ENCODE peak calls at places on chromosomes 3 and 15, in four cellular contexts. G, L, F and S are unnamed samples.

GRCh38 chr15:63605816-63606215 is 8.6 kb downstream of the FBXL22 start:
- DNase-seq in G (no peak), L (no peak), F (no peak), S (no peak)

GRCh38 chr3:38782148-38782547 is 33.9 kb downstream of the SCN10A start:
- DNase-seq in G (no peak), L (no peak), F (no peak), S (no peak)

GRCh38 chr15:77440378-77440999 is 19.8 kb downstream of the HMG20A start:
- DNase-seq in G (no peak), L (no peak), F (peak), S (no peak)

GRCh38 chr3:191030491-191030890 is 168.0 kb upstream of the GMNC start:
- DNase-seq in G (no peak), L (no peak), F (no peak), S (no peak)

GRCh38 chr3:169923189-169923588 is 11.8 kb downstream of the SAMD7 start:
- DNase-seq in G (peak), L (no peak), F (no peak), S (no peak)

GRCh38 chr3:185931777-185932176 is 6.0 kb downstream of the TRA2B start:
- DNase-seq in G (no peak), L (no peak), F (no peak), S (no peak)

GRCh38 chr3:38608086-38608775 is 41.3 kb downstream of the SCN5A start:
- DNase-seq in G (peak), L (no peak), F (no peak), S (no peak)

GRCh38 chr3:46668591-46668990 is 24.9 kb downstream of the ALS2CL start:
- DNase-seq in G (no peak), L (no peak), F (no peak), S (no peak)

GRCh38 chr15:63476229-63476632 is 28.2 kb upstream of the USP3 start:
- DNase-seq in G (no peak), L (no peak), F (peak), S (no peak)

GRCh38 chr3:30258426-30259392 is 347.7 kb upstream of the TGFBR2 start:
- DNase-seq in G (no peak), L (no peak), F (peak), S (no peak)

GRCh38 chr3:54240-54639 is 142.3 kb upstream of the CHL1 start:
- DNase-seq in G (no peak), L (no peak), F (no peak), S (no peak)

GRCh38 chr3:59334585-59334984 is 284.8 kb upstream of the CFAP20DC start:
- DNase-seq in G (no peak), L (no peak), F (no peak), S (no peak)

GRCh38 chr3:115217678-115218451 is 70.8 kb upstream of the ZBTB20 start:
- DNase-seq in G (no peak), L (peak), F (peak), S (peak)

GRCh38 chr3:18335202-18335601 is 89.9 kb downstream of the SATB1 start:
- DNase-seq in G (no peak), L (no peak), F (no peak), S (no peak)

GRCh38 chr3:139935866-139936817 is 1.2 kb downstream of the CLSTN2 start:
- DNase-seq in G (peak), L (peak), F (peak), S (peak)

GRCh38 chr3:108051005-108051404 is 39.8 kb downstream of the CD47 start:
- DNase-seq in G (no peak), L (no peak), F (no peak), S (no peak)

GRCh38 chr15:31327674-31328424 is 1.2 kb downstream of the KLF13 start:
- DNase-seq in G (peak), L (peak), F (peak), S (peak)

GRCh38 chr3:67662733-67663132 is 8.3 kb upstream of the SUCLG2 start:
- DNase-seq in G (no peak), L (no peak), F (no peak), S (no peak)

GRCh38 chr3:124878561-124879394 is 8.4 kb downstream of the ITGB5 start:
- DNase-seq in G (no peak), L (no peak), F (peak), S (no peak)

GRCh38 chr3:74348421-74348820 is 266.0 kb downstream of the CNTN3 start:
- DNase-seq in G (no peak), L (no peak), F (no peak), S (no peak)

GRCh38 chr3:74338998-74339397 is 275.5 kb downstream of the CNTN3 start:
- DNase-seq in G (no peak), L (no peak), F (no peak), S (no peak)

GRCh38 chr3:74344865-74345264 is 269.6 kb downstream of the CNTN3 start:
- DNase-seq in G (no peak), L (no peak), F (no peak), S (no peak)

GRCh38 chr3:74347563-74348268 is 266.7 kb downstream of the CNTN3 start:
- DNase-seq in G (no peak), L (no peak), F (no peak), S (no peak)

DNA sequence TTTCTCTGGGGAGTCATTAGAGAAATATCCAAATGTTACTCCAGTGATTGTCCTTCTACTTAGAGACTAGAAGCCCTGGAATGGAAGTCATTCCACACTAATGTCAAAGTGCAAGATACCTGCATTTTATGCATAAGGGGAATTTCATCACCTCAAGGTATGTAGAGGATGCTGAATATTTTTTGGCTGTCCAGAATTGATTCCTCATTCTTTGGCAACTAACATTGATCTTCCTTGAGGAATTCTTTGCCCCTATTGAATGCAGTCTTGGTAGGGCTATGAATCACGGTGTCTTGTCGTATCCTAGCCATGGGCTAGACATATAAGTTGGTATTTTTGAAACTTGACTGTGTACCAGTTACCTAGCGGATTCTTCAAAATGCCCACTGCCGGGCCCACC is 271.1 kb downstream of the CNTN3 start:
- DNase-seq in G (no peak), L (no peak), F (no peak), S (no peak)
- TF ChIP-seq CTCF in G (no peak), L (no peak), F (no peak), S (no peak)

DNA sequence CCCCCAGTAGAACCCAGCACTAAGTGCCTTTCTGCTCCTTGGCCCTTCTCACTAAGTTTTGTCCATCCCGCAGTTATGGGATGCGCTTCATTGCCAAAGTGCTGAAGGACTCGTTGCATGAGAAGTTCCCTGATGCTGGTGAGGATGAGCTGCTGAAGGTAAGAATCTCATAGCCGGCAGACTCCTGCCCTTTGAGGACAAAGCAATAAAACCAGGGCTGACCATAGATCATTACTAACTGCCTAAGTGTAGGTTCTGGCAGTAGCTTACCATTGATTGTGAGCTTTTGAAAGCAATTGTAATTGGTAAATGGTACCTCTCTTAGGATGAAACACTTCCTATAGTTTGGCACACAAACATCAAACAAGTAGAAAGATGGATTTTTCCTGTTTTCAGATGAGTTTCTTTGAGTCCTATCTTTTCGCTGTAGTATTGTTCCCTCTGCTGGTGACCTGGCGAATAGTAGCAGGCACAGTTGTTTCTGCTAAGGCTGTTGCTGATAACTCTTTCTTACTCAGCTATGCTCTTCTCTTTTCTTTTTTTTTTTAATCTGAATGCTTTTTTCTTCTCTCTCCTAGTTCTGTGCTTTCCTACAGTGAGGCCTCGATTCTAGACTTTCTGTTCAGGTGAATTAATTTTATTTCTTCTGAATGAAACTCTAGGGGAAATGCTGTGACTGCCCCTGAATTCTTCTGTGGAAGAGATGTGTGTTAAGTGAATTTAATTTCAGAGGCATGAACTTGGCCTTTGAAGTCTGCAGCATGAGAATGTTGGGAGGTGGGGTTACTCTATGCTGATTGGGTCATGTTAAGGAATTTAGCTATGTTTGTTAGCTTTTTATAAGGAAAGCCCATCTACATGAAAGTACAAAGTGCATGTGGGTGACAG is 47.4 kb upstream of the CRTC3 start:
- DNase-seq in G (no peak), L (peak), F (peak), S (peak)
- TF ChIP-seq CTCF in G (peak), L (peak), F (peak), S (peak)

DNA sequence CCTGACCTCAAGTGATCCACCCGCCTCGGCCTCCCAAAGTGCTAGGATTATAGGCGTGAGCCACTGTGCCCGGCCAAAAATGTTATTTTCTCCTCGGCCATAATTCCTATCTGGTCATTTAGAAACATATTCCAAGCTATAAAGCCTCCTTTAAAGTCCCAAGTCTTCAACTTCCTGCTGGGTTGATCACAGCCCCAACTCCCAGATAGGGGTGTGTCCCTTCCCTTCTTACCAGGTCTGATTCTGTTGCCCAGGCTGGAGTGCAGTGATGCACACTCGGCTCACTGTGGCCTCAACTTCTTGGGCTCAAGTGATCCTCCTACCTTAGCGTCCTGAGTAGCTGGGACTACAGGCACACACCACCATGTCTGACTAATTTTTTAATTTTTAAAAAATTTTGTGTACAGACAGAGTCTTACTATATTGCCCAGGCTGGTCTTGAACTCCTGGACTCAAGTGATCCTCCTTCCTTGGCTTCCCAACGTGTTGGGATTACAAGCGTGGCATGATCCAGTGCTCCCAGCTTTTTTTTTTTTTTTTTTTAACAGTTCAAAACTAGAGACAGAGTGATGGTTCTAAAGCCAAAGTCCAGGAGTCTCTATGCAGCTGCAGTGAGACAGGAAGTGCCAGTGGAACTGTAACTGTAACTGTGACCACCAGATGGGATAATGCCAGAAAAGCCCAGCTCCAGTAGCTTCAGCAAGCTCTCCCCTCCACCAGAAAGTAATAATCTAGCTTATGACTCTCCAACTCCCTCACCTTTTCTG is 8.2 kb upstream of the PRKAR2A start:
- DNase-seq in G (peak), L (no peak), F (no peak), S (no peak)
- TF ChIP-seq CTCF in G (no peak), L (no peak), F (no peak), S (no peak)

DNA sequence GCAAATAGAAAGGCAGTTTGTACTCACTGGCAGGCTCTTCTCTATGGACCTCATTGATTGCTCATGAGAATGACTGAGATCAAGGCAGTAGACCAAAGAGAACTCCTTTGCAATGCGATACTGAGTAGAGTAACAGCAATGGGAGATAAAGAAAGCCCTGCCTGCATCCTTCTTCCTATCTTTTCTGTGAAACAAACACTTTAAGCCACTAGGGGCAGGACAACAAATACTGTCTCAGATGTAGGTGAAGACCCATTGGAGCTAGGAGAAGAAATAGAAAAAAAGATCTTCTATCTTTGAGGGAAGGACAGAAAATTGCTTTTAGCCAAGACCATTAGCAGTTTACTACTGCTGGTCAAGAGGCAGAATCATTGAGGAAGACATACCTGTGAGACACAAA is 117.6 kb upstream of the IGSF10 start:
- DNase-seq in G (no peak), L (no peak), F (no peak), S (no peak)
- TF ChIP-seq CTCF in G (no peak), L (peak), F (peak), S (no peak)

GRCh38 chr3:126340943-126341754 is 16.1 kb downstream of the KLF15 start:
- DNase-seq in G (peak), L (peak), F (no peak), S (no peak)
- TF ChIP-seq CTCF in G (no peak), L (no peak), F (no peak), S (no peak)

GRCh38 chr3:29099296-29099695 is 181.6 kb upstream of the RBMS3 start:
- DNase-seq in G (no peak), L (no peak), F (no peak), S (no peak)

GRCh38 chr3:29100292-29100691 is 180.6 kb upstream of the RBMS3 start:
- DNase-seq in G (no peak), L (no peak), F (no peak), S (no peak)

GRCh38 chr3:29099775-29100174 is 181.1 kb upstream of the RBMS3 start:
- DNase-seq in G (no peak), L (no peak), F (no peak), S (no peak)
- TF ChIP-seq CTCF in G (no peak), L (no peak), F (no peak), S (no peak)